ENCODE peak calls at places on chromosomes 7 and 10, in six cellular contexts. O, Y, I, M, X and S are unnamed samples. For H3K4me1, the result is how much of the 10 kb centered on the place peaks cover.

GRCh38 chr7:97179454-97180104 is 62.1 kb downstream of the SDHAF3 start:
- DNase-seq in I (no peak), O (no peak), Y (peak), X (no peak), M (peak), S (peak)

GRCh38 chr10:132282667-132283603 is 24.8 kb downstream of the STK32C start:
- DNase-seq in Y (no peak), X (no peak), O (no peak), M (peak), I (no peak), S (no peak)

GRCh38 chr10:8048281-8049008 is 6.0 kb upstream of the GATA3 start:
- DNase-seq in X (no peak), M (no peak), O (no peak), I (no peak), Y (no peak), S (no peak)

GRCh38 chr7:101673951-101674350 is 44.9 kb upstream of the MYL10 start:
- DNase-seq in Y (no peak), I (no peak), M (no peak), X (no peak), O (no peak), S (no peak)

GRCh38 chr7:127786184-127786583 is 134.2 kb downstream of the SND1 start:
- DNase-seq in I (no peak), X (no peak), O (no peak), M (peak), Y (no peak), S (no peak)

GRCh38 chr7:151658778-151659177 is 139.1 kb upstream of the RHEB start:
- DNase-seq in M (no peak), O (no peak), I (no peak), Y (no peak), X (no peak), S (no peak)

GRCh38 chr7:137146552-137146961 is 197.0 kb downstream of the PTN start:
- DNase-seq in M (peak), X (no peak), Y (no peak), I (no peak), O (no peak), S (no peak)

GRCh38 chr7:44767912-44768662 is 19.4 kb downstream of the ZMIZ2 start:
- DNase-seq in Y (peak), O (peak), M (peak), I (peak), X (no peak), S (peak)

GRCh38 chr7:102223175-102223574 is 63.5 kb upstream of the SH2B2 start:
- DNase-seq in M (no peak), O (no peak), Y (no peak), I (no peak), X (no peak), S (no peak)

DNA sequence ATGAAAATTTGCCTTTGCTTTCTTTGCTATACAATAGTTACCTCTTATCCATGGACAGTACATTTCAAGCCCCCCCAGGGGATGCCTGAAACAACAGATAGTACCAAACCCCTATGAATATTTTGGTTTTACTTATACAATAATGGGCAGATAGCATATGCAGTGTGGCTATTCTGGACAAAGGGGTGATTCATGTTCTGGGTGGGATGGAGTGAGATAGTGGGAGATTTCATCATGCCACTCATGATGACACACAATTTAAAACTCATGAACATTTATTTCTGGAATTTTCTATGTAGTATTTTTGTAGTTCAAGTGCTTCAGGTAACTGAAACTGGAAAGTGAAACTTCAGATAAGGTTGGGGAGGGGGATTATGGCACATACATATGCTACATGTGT is 12.0 kb downstream of the STARD3NL start:
- DNase-seq in M (peak), Y (no peak), X (no peak), O (no peak), I (no peak), S (no peak)
- H3K4me1 ChIP-seq in M (under half), Y (under half), X (under half), O (under half), I (under half), S (under half)

GRCh38 chr7:142856565-142857245 is 1.8 kb downstream of the EPHB6 start:
- DNase-seq in M (no peak), X (no peak), Y (no peak), O (no peak), I (no peak), S (no peak)

GRCh38 chr7:142855756-142856564 is 1.1 kb downstream of the EPHB6 start:
- DNase-seq in O (peak), M (peak), Y (peak), X (no peak), I (peak), S (peak)

GRCh38 chr7:142854505-142855400 is at the start of gene EPHB6:
- DNase-seq in O (no peak), M (peak), I (peak), X (peak), Y (peak), S (peak)

GRCh38 chr7:142853739-142854504 is 954 bp upstream of the EPHB6 start:
- DNase-seq in Y (peak), O (peak), I (peak), X (no peak), M (peak), S (peak)

GRCh38 chr7:142855401-142855743 is 496 bp downstream of the EPHB6 start:
- DNase-seq in O (no peak), I (no peak), M (peak), Y (no peak), X (no peak), S (no peak)
- H3K4me3 ChIP-seq in O (peak), I (peak), M (peak), Y (peak), X (peak), S (peak)

DNA sequence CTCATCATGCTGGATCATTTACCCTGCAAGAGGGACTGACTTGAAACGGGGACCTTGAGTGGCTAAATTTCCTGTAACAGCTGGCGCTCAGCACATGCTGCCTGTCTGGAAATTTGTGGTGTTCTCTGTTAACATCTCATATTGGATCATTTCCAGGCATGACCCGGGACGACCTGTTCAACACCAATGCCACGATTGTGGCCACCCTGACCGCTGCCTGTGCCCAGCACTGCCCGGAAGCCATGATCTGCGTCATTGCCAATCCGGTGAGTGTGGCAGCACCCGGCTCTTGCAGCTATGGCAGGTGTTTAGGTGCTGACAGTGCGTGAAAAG is 9.9 kb downstream of the MDH2 start:
- DNase-seq in M (no peak), O (no peak), I (no peak), Y (no peak), X (no peak), S (no peak)
- TF ChIP-seq CTCF in M (no peak), O (no peak), I (no peak), Y (no peak), X (no peak), S (no peak)

DNA sequence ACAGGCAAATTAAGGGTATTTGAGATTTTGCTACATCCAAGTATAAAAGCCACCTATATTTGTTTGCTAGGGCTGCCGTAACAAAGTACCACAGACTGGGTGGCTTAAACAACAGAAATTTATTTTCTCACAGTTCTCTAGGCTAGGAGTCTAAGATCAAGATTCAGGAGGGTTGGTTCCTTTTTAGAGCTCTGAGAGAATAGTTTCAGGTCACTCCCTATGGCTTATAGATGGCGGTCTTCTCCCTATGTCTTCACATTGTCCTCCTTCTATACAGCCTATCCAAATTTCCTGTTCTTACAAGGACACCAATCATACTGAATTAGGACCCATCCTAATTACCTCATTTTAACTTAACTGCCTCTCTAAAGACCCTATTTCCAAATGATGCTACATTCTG is 11.2 kb downstream of the HYCC1 start:
- DNase-seq in O (no peak), M (no peak), I (no peak), Y (no peak), X (no peak), S (no peak)
- H3K4me1 ChIP-seq in O (under half), M (under half), I (half or more), Y (under half), X (under half), S (under half)

DNA sequence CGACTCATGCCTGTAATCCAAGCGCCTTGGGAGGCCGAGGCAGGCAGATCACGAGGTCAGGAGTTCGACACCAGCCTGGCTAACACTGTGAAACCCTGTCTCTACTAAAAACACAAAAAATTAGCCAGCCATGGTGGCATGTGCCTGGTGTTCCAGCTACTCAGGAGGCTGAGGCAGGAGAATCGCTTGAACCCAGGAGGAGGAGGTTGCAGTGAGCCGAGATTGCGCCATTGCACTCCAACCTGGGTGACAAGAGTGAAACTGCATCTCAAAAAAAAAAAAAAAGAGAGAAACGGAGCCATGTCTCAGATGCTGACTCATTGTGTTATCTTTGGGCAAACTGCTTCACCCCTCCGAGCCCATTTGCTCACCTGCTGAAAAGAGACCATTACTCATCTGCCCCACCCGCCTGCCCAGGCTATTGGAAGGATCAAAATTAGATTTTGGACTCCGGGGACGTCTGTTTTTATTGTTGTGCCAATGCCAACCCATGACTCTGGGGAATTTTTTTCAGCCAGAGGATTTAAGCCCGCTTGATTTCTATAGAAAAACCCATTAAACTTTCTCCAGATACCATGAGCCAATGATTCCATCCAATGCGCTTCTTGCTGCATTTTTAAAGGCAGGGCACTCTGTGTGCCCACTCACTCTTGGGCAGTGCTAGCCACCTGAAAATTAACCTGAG is 16.5 kb upstream of the KPNA7 start:
- DNase-seq in O (no peak), Y (no peak), X (no peak), M (peak), I (no peak), S (peak)
- H3K4me3 ChIP-seq in O (no peak), Y (no peak), X (no peak), M (no peak), I (no peak), S (no peak)

GRCh38 chr10:71633935-71634334 is 85.6 kb downstream of the C10orf105 start:
- DNase-seq in Y (no peak), O (no peak), M (no peak), X (no peak), I (no peak), S (no peak)
- TF ChIP-seq CTCF in Y (no peak), O (no peak), M (no peak), X (no peak), I (no peak), S (no peak)

DNA sequence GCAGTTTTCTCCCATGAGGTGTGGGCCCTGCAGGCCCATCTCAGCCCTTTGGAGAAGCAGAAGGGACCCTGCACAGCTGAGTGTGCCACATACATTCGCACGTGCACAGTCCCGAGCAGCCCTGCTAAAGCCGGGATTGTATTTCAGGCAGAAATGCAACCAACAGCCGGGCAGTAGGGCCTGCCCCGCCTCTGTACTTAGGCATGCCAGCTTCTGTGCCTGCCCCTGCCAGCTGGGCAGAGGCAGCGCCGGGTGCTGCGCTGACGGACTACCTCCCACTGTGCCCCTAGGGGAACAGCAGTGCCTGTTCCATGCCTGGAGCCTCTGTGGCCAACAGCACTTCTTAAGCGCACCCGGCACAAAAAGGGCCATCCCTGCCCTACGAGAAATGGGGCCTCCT is 170.3 kb downstream of the NEURL1 start:
- DNase-seq in M (no peak), O (no peak), Y (no peak), I (peak), X (no peak), S (no peak)
- H3K4me1 ChIP-seq in M (under half), O (half or more), Y (under half), I (half or more), X (under half), S (under half)

GRCh38 chr7:146150153-146150552 is 33.6 kb downstream of the CNTNAP2 start:
- DNase-seq in I (no peak), O (no peak), M (peak), X (no peak), Y (no peak), S (no peak)

GRCh38 chr7:146146866-146147265 is 30.3 kb downstream of the CNTNAP2 start:
- DNase-seq in M (peak), I (no peak), Y (no peak), O (no peak), X (no peak), S (no peak)
- H3K4me3 ChIP-seq in M (no peak), I (no peak), Y (no peak), O (no peak), X (no peak), S (no peak)

GRCh38 chr7:108225531-108226181 is 95.5 kb upstream of the LAMB4 start:
- DNase-seq in X (no peak), Y (no peak), O (no peak), I (no peak), M (no peak), S (no peak)

GRCh38 chr7:108224387-108224786 is 94.2 kb upstream of the LAMB4 start:
- DNase-seq in X (no peak), Y (no peak), O (no peak), M (no peak), I (no peak), S (no peak)

GRCh38 chr7:108226723-108227359 is 96.7 kb upstream of the LAMB4 start:
- DNase-seq in I (no peak), O (no peak), Y (no peak), M (no peak), X (no peak), S (no peak)

GRCh38 chr7:108227360-108227749 is 97.2 kb upstream of the LAMB4 start:
- DNase-seq in O (no peak), M (no peak), X (no peak), I (no peak), Y (no peak), S (no peak)

GRCh38 chr7:108222236-108222892 is 92.2 kb upstream of the LAMB4 start:
- DNase-seq in I (no peak), O (no peak), Y (no peak), M (peak), X (no peak), S (no peak)
- TF ChIP-seq CTCF in I (no peak), O (no peak), Y (no peak), M (peak), X (no peak), S (no peak)